ENCODE peak calls at places on chromosomes 2 and 18, in ten cellular contexts. W, U, N, S, C, P, F, L, D and V are unnamed samples.

GRCh38 chr2:18272148-18272494 is 288.3 kb downstream of the RDH14 start:
- DNase-seq in D (no peak), U (no peak), P (no peak), N (no peak), C (no peak), W (no peak), S (no peak), F (no peak), L (no peak), V (no peak)

GRCh38 chr2:72415256-72415655 is 267.6 kb upstream of the CYP26B1 start:
- DNase-seq in C (no peak), P (peak), S (no peak), D (peak), N (peak), L (no peak), W (no peak), U (no peak), F (no peak), V (no peak)

GRCh38 chr2:240256704-240257637 is 116.5 kb upstream of the OTOS start:
- DNase-seq in D (no peak), U (no peak), L (peak), S (no peak), C (no peak), F (no peak), N (no peak), W (no peak), P (no peak), V (no peak)

GRCh38 chr18:5961097-5961827 is 65.9 kb upstream of the TMEM200C start:
- DNase-seq in W (no peak), F (no peak), C (no peak), P (no peak), U (no peak), L (no peak), D (no peak), N (no peak), S (no peak), V (no peak)

GRCh38 chr2:159035790-159036411 is 67.5 kb downstream of the TANC1 start:
- DNase-seq in S (no peak), F (no peak), C (no peak), W (no peak), N (peak), U (peak), P (no peak), D (no peak), L (peak), V (peak)

GRCh38 chr2:155748126-155748525 is 584.4 kb downstream of the NR4A2 start:
- DNase-seq in U (peak), S (no peak), W (no peak), L (no peak), P (no peak), N (no peak), F (no peak), D (no peak), C (no peak), V (peak)

GRCh38 chr2:36539631-36540030 is 58.3 kb downstream of the FEZ2 start:
- DNase-seq in F (no peak), U (no peak), W (no peak), P (no peak), L (no peak), S (no peak), C (no peak), D (no peak), N (peak), V (no peak)

GRCh38 chr2:15677141-15677911 is 85.7 kb downstream of the DDX1 start:
- DNase-seq in U (no peak), C (no peak), F (no peak), L (peak), P (no peak), N (no peak), S (no peak), D (no peak), W (no peak), V (no peak)

GRCh38 chr18:3671181-3671580 is 221.2 kb downstream of the TGIF1 start:
- DNase-seq in W (no peak), D (no peak), C (no peak), N (peak), L (no peak), P (no peak), U (no peak), S (no peak), F (no peak), V (no peak)

GRCh38 chr2:154614906-154615305 is 83.6 kb upstream of the KCNJ3 start:
- DNase-seq in U (no peak), D (no peak), L (no peak), C (no peak), F (no peak), W (no peak), S (no peak), P (no peak), N (no peak), V (no peak)

GRCh38 chr2:217066510-217067270 is 206.8 kb upstream of the TNP1 start:
- DNase-seq in N (no peak), U (no peak), D (no peak), L (no peak), S (no peak), W (no peak), F (no peak), P (no peak), C (no peak), V (no peak)